ENCODE peak calls at places on chromosomes 3 and 15, in eight cellular contexts. A is WERI-Rb-1, J is fibroblast of the aortic adventitia, H is BE2C, S is cardiac muscle cell, C is spleen, O is A549, D is uterus. F is an unnamed sample.

GRCh38 chr15:34012461-34013028 is 26.5 kb downstream of the AVEN start:
- DNase-seq in A (no peak), J (no peak), H (no peak), S (peak), C (no peak), O (no peak), D (no peak), F (no peak)

GRCh38 chr3:8157640-8158039 is 344.0 kb upstream of the LMCD1 start:
- DNase-seq in A (no peak), J (no peak), H (no peak), S (no peak), C (no peak), O (no peak), D (no peak), F (no peak)

GRCh38 chr15:58453931-58454793 is 22.4 kb downstream of the LIPC start:
- DNase-seq in A (peak), J (no peak), H (no peak), S (no peak), C (no peak), O (no peak), D (no peak), F (no peak)

GRCh38 chr3:24305795-24306467 is 188.7 kb downstream of the THRB start:
- DNase-seq in A (no peak), J (peak), H (no peak), S (peak), C (no peak), O (no peak), D (no peak), F (no peak)

GRCh38 chr15:44775923-44776322 is 39.6 kb downstream of the TRIM69 start:
- DNase-seq in A (no peak), J (no peak), H (peak), S (peak), C (no peak), O (no peak), D (no peak), F (no peak)

GRCh38 chr15:69790632-69791031 is 307.1 kb downstream of the TLE3 start:
- DNase-seq in A (no peak), J (no peak), H (no peak), S (no peak), C (peak), O (no peak), D (no peak), F (no peak)

GRCh38 chr3:130093741-130094391 is 12.2 kb downstream of the ALG1L2 start:
- DNase-seq in A (no peak), J (no peak), H (peak), S (no peak), C (peak), O (no peak), D (no peak), F (no peak)

GRCh38 chr3:132726341-132726823 is 4.2 kb upstream of the NPHP3 start:
- DNase-seq in A (no peak), J (peak), H (no peak), S (peak), C (no peak), O (peak), D (no peak), F (no peak)

GRCh38 chr3:52851348-52851747 is 16.5 kb upstream of the MUSTN1 start:
- DNase-seq in A (peak), J (peak), H (peak), S (peak), C (peak), O (peak), D (no peak), F (no peak)

GRCh38 chr15:98330258-98330657 is 318.1 kb upstream of the IGF1R start:
- DNase-seq in A (no peak), J (no peak), H (no peak), S (no peak), C (no peak), O (no peak), D (no peak), F (no peak)

GRCh38 chr3:151491525-151491924 is 30.7 kb upstream of the IGSF10 start:
- DNase-seq in A (no peak), J (peak), H (no peak), S (peak), C (no peak), O (no peak), D (no peak), F (no peak)

GRCh38 chr3:131840151-131840797 is 194.5 kb downstream of the CPNE4 start:
- DNase-seq in A (no peak), J (peak), H (no peak), S (peak), C (no peak), O (no peak), D (no peak), F (no peak)

GRCh38 chr3:132448211-132448961 is 31.1 kb downstream of the DNAJC13 start:
- DNase-seq in A (no peak), J (peak), H (no peak), S (peak), C (no peak), O (no peak), D (peak), F (no peak)

GRCh38 chr3:2261747-2262146 is 163.1 kb downstream of the CNTN4 start:
- DNase-seq in A (no peak), J (no peak), H (no peak), S (no peak), C (no peak), O (no peak), D (no peak), F (no peak)

GRCh38 chr3:126545544-126545943 is 13.2 kb downstream of the C3orf22 start:
- DNase-seq in A (no peak), J (no peak), H (peak), S (no peak), C (peak), O (no peak), D (no peak), F (no peak)

GRCh38 chr3:132064114-132064513 is 29.3 kb upstream of the CPNE4 start:
- DNase-seq in A (no peak), J (no peak), H (no peak), S (no peak), C (no peak), O (no peak), D (no peak), F (no peak)

GRCh38 chr3:67564008-67564407 is 90.4 kb downstream of the SUCLG2 start:
- DNase-seq in A (no peak), J (peak), H (no peak), S (peak), C (no peak), O (no peak), D (no peak), F (no peak)

GRCh38 chr15:96789999-96790398 is 459.5 kb downstream of the NR2F2 start:
- DNase-seq in A (no peak), J (no peak), H (no peak), S (no peak), C (no peak), O (no peak), D (no peak), F (no peak)

GRCh38 chr3:125280966-125281365 is 68.4 kb upstream of the SLC12A8 start:
- DNase-seq in A (no peak), J (peak), H (no peak), S (peak), C (no peak), O (no peak), D (no peak), F (no peak)

GRCh38 chr3:151843275-151843674 is 29.4 kb downstream of the AADAC start:
- DNase-seq in A (no peak), J (peak), H (no peak), S (peak), C (no peak), O (no peak), D (no peak), F (no peak)

GRCh38 chr3:27509376-27509775 is 25.2 kb upstream of the SLC4A7 start:
- DNase-seq in A (no peak), J (no peak), H (no peak), S (no peak), C (no peak), O (no peak), D (no peak), F (no peak)

GRCh38 chr15:43948691-43949325 is 122.0 kb downstream of the WDR76 start:
- DNase-seq in A (no peak), J (no peak), H (no peak), S (no peak), C (no peak), O (no peak), D (no peak), F (no peak)

GRCh38 chr3:129699199-129699598 is 92.7 kb upstream of the PLXND1 start:
- DNase-seq in A (no peak), J (no peak), H (no peak), S (no peak), C (no peak), O (no peak), D (no peak), F (no peak)

GRCh38 chr15:64288577-64288976 is 67.4 kb downstream of the CSNK1G1 start:
- DNase-seq in A (no peak), J (no peak), H (no peak), S (no peak), C (no peak), O (no peak), D (no peak), F (no peak)

GRCh38 chr15:56887782-56888127 is 30.7 kb upstream of the TCF12 start:
- DNase-seq in A (no peak), J (no peak), H (no peak), S (no peak), C (no peak), O (no peak), D (no peak), F (no peak)

GRCh38 chr15:56883088-56883487 is 35.4 kb upstream of the TCF12 start:
- DNase-seq in A (no peak), J (no peak), H (no peak), S (no peak), C (no peak), O (no peak), D (no peak), F (no peak)

GRCh38 chr15:56886450-56886856 is 32.0 kb upstream of the TCF12 start:
- DNase-seq in A (no peak), J (no peak), H (no peak), S (no peak), C (no peak), O (no peak), D (no peak), F (no peak)

GRCh38 chr15:56890038-56890437 is 28.4 kb upstream of the TCF12 start:
- DNase-seq in A (no peak), J (no peak), H (no peak), S (no peak), C (no peak), O (no peak), D (no peak), F (no peak)

GRCh38 chr15:56886878-56887781 is 31.3 kb upstream of the TCF12 start:
- DNase-seq in A (peak), J (peak), H (peak), S (peak), C (peak), O (peak), D (peak), F (peak)
- TF ChIP-seq CTCF in A (peak), J (no peak), H (peak), S (no peak), C (no peak), O (peak), D (peak), F (no peak)

DNA sequence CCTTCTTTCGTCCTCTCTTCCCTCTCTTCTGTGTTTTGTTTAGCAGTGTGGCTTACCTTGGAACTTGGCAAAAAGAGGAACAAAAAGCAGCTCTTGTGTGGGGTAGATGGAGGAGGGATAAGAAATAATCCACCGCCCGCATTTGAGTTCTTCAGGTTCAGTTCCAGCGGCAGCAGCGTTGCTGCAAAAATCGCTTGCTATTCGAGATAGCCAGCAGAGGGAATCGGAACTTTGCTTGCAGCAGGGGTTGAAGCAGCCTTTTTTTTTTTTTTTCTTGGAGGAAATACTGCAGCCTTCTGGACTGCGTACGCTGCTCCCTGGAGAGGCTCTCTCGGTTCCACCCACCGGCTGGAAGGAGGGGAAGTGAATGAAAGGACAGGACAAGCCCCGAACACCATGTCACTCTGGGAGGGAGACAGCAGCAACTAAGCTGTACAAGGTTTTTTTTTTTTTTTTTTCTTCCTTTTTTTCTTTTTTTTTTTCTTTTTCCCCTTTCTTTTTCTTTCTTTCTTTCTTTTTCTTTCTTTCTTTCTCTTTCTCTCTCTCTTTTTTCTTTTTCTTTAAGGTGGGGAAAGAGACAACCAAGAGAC is at the start of gene RBMS3:
- DNase-seq in A (peak), J (peak), H (peak), S (peak), C (peak), O (peak), D (peak), F (peak)
- H3K4me3 ChIP-seq in A (peak), J (peak), H (peak), S (peak), C (peak), O (peak), D (peak), F (peak)

DNA sequence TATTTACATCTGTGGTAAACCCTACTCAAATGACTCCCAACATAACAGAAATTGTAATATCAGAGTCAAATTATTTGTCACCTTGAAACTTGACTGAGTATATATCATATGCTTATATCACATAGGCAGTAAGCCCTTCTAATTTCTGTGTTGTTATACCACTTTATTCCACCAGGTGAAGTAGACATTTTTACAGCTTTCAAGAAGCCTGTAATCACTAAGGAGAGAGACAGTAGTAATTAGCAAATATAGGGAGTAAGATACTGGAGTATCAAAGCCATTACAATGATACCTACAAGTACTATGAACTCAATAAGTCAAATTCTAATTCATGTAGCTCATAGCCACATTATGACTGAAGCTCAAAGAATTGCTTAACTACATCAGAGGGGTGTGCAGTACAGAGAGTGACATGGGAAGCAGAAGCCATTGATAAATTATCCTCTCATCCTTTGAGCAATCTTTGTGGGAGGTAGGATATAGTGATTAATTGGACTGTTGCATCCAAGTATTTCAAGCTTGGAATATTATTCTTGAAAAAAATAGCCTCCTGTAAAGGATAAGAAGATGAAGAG is 1005.8 kb downstream of the ZPLD1 start:
- DNase-seq in A (no peak), J (no peak), H (no peak), S (no peak), C (no peak), O (no peak), D (no peak), F (no peak)
- TF ChIP-seq CTCF in A (no peak), J (no peak), H (peak), S (no peak), C (no peak), O (no peak), D (no peak), F (no peak)

GRCh38 chr15:71677352-71677751 is 133.0 kb upstream of the NR2E3 start:
- DNase-seq in A (no peak), J (no peak), H (no peak), S (no peak), C (no peak), O (no peak), D (no peak), F (no peak)

GRCh38 chr15:71680079-71680461 is 130.3 kb upstream of the NR2E3 start:
- DNase-seq in A (no peak), J (no peak), H (no peak), S (no peak), C (no peak), O (no peak), D (no peak), F (no peak)

GRCh38 chr15:71679223-71680078 is 130.9 kb upstream of the NR2E3 start:
- DNase-seq in A (no peak), J (peak), H (no peak), S (peak), C (no peak), O (no peak), D (peak), F (peak)

GRCh38 chr15:71678191-71678590 is 132.2 kb upstream of the NR2E3 start:
- DNase-seq in A (no peak), J (no peak), H (no peak), S (no peak), C (no peak), O (no peak), D (no peak), F (no peak)

GRCh38 chr15:71677766-71678165 is 132.6 kb upstream of the NR2E3 start:
- DNase-seq in A (peak), J (no peak), H (no peak), S (no peak), C (no peak), O (no peak), D (no peak), F (no peak)
- H3K4me3 ChIP-seq in A (no peak), J (no peak), H (no peak), S (no peak), C (no peak), O (no peak), D (no peak), F (no peak)

GRCh38 chr3:120147072-120147871 is 53.0 kb upstream of the GSK3B start:
- DNase-seq in A (no peak), J (no peak), H (no peak), S (no peak), C (no peak), O (no peak), D (no peak), F (no peak)
- TF ChIP-seq CTCF in A (peak), J (no peak), H (peak), S (no peak), C (no peak), O (no peak), D (no peak), F (no peak)

DNA sequence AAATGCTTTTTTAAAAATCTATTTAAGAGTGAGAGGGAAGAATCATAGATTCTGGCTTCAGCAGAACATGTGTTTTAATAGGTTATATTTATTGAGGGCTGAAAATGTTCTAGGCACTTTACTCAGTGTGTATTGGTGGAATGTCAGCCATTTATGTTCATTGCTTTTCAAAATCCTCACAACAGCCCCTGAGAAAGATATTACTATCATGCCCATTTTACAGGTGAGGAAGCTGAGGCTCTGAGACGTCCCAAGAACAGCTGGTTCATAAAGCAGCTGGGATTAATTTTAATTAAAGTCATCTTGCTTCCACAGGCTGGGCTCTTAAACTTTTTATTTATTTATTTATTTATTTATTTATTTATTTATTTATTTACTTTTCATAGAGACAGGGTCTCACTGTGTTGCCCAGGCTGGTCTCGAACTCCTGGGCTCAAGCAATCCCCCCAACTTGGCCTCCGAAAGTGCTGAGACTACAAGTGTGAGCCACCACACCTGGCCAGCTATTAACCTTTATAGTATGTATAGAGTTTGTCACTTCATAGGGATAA is 364.6 kb downstream of the SHQ1 start:
- DNase-seq in A (no peak), J (no peak), H (no peak), S (no peak), C (no peak), O (no peak), D (no peak), F (no peak)
- H3K4me3 ChIP-seq in A (no peak), J (no peak), H (no peak), S (no peak), C (no peak), O (no peak), D (peak), F (no peak)

GRCh38 chr3:190225186-190225692 is 97.0 kb downstream of the CLDN1 start:
- DNase-seq in A (no peak), J (peak), H (no peak), S (peak), C (no peak), O (no peak), D (no peak), F (no peak)
- TF ChIP-seq CTCF in A (no peak), J (peak), H (no peak), S (peak), C (no peak), O (peak), D (peak), F (peak)

GRCh38 chr3:162217603-162218002 is 721.0 kb downstream of the OTOL1 start:
- DNase-seq in A (no peak), J (peak), H (no peak), S (no peak), C (no peak), O (no peak), D (no peak), F (no peak)
- H3K4me3 ChIP-seq in A (no peak), J (no peak), H (no peak), S (no peak), C (no peak), O (no peak), D (no peak), F (no peak)

F was measured in AG04449.